ENCODE peak calls at places on chromosomes 13 and 19, in four cellular contexts. One of them, this sample, is unnamed.

GRCh38 chr19:39167461-39168257 is 29.1 kb upstream of the NCCRP1 start:
- DNase-seq in PC-3: peak; percentile 60
- DNase-seq in neural progenitor cell: no peak
- DNase-seq in keratinocyte: no peak
- DNase-seq in this sample: peak; percentile 78

GRCh38 chr13:69423844-69424243 is 683.8 kb upstream of the ATXN8OS start:
- DNase-seq in PC-3: no peak
- DNase-seq in neural progenitor cell: peak; percentile 11
- DNase-seq in keratinocyte: no peak
- DNase-seq in this sample: no peak

GRCh38 chr13:31073859-31074718 is 87.6 kb downstream of the HSPH1 start:
- DNase-seq in PC-3: no peak
- DNase-seq in neural progenitor cell: peak; percentile 20
- DNase-seq in keratinocyte: no peak
- DNase-seq in this sample: peak; percentile 43

GRCh38 chr13:67410645-67411044 is 180.5 kb upstream of the PCDH9 start:
- DNase-seq in PC-3: no peak
- DNase-seq in neural progenitor cell: peak; percentile 41
- DNase-seq in keratinocyte: no peak
- DNase-seq in this sample: no peak

GRCh38 chr19:1045247-1045603 is 5.3 kb downstream of the ABCA7 start:
- DNase-seq in PC-3: peak; percentile 66
- DNase-seq in neural progenitor cell: peak; percentile 60
- DNase-seq in keratinocyte: no peak
- DNase-seq in this sample: peak; percentile 87

GRCh38 chr19:55350620-55351315 is 3.8 kb downstream of the COX6B2 start:
- DNase-seq in PC-3: no peak
- DNase-seq in neural progenitor cell: no peak
- DNase-seq in keratinocyte: no peak
- DNase-seq in this sample: no peak

GRCh38 chr13:113821847-113822246 is 42.0 kb downstream of the GAS6 start:
- DNase-seq in PC-3: no peak
- DNase-seq in neural progenitor cell: no peak
- DNase-seq in keratinocyte: no peak
- DNase-seq in this sample: no peak

GRCh38 chr13:44819245-44819644 is 170.0 kb downstream of the NUFIP1 start:
- DNase-seq in PC-3: peak; percentile 84
- DNase-seq in neural progenitor cell: no peak
- DNase-seq in keratinocyte: peak; percentile 58
- DNase-seq in this sample: peak; percentile 43

GRCh38 chr19:4208385-4209094 is 20.8 kb upstream of the EBI3 start:
- DNase-seq in PC-3: peak; percentile 50
- DNase-seq in neural progenitor cell: peak; percentile 54
- DNase-seq in keratinocyte: no peak
- DNase-seq in this sample: peak; percentile 47

DNA sequence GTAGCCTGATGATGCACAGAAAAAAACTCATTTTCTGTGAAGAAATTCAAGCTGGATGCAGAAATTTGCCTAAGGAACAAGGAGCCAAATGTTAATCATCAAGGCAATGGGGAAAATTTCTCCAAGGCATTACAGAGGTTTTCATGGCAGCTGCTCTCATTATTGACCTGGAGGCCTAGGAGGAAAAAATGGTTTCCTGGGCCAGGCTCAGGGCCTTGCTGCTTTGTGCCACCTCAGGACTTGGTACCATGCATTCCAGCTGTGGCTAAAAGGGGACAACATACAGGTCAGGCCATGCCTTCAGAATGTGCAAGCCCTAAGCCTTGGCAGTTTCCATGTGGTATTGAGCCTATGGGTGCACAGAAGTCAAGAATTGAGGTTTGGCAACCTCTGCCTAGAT is 1320.1 kb upstream of the MIR17HG start:
- DNase-seq in PC-3: no peak
- DNase-seq in neural progenitor cell: no peak
- DNase-seq in keratinocyte: no peak
- DNase-seq in this sample: no peak
- TF ChIP-seq CTCF in PC-3: no peak
- TF ChIP-seq CTCF in neural progenitor cell: no peak
- TF ChIP-seq CTCF in keratinocyte: no peak
- TF ChIP-seq CTCF in this sample: no peak

DNA sequence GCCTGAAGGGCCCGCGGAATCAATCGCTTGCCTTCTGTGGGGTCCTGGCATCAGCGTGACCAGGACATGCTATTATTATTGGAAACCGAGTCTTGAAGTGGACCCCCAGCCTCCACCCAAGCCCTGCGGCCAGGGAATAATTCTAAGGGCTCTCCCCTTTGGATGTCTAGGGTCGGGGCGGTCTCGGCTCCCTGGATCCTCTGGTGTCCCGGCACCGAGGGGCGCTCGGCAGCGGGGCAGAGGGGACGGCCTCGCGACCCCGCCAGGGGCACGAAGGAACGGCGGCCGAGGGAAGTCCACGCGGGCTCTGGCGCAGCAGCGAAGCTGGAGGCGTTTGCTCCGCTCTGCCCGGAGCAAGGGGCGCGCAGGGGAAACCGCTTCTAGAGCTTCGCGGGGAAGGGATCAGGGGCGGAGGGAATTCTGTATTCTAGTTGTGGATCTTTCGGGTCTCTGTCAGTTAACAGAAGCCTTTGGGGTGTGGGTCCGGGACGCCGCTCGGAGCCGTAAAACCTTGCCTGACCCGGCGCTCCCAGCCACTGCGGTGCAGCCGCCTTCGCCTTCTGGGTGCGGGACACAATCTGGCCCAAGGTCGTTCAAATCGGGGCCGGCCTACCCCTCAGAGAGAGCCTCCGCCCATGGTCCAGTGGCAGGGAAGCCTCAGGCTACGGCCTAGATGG is 118.2 kb downstream of the KCNRG start:
- DNase-seq in PC-3: no peak
- DNase-seq in neural progenitor cell: peak; percentile 49
- DNase-seq in keratinocyte: no peak
- DNase-seq in this sample: no peak
- TF ChIP-seq EZH2 in PC-3: no peak
- TF ChIP-seq EZH2 in neural progenitor cell: peak; percentile 95
- TF ChIP-seq EZH2 in keratinocyte: no peak
- TF ChIP-seq EZH2 in this sample: no peak

GRCh38 chr13:33445476-33445875 is 159.9 kb upstream of the STARD13 start:
- DNase-seq in PC-3: peak; percentile 60
- DNase-seq in neural progenitor cell: no peak
- DNase-seq in keratinocyte: no peak
- DNase-seq in this sample: no peak

GRCh38 chr13:33435207-33435606 is 149.7 kb upstream of the STARD13 start:
- DNase-seq in PC-3: no peak
- DNase-seq in neural progenitor cell: no peak
- DNase-seq in keratinocyte: no peak
- DNase-seq in this sample: no peak

GRCh38 chr13:33446821-33447481 is 161.4 kb upstream of the STARD13 start:
- DNase-seq in PC-3: peak; percentile 75
- DNase-seq in neural progenitor cell: no peak
- DNase-seq in keratinocyte: peak; percentile 35
- DNase-seq in this sample: peak; percentile 33

GRCh38 chr13:33445024-33445423 is 159.5 kb upstream of the STARD13 start:
- DNase-seq in PC-3: peak; percentile 36
- DNase-seq in neural progenitor cell: no peak
- DNase-seq in keratinocyte: no peak
- DNase-seq in this sample: peak; percentile 86

DNA sequence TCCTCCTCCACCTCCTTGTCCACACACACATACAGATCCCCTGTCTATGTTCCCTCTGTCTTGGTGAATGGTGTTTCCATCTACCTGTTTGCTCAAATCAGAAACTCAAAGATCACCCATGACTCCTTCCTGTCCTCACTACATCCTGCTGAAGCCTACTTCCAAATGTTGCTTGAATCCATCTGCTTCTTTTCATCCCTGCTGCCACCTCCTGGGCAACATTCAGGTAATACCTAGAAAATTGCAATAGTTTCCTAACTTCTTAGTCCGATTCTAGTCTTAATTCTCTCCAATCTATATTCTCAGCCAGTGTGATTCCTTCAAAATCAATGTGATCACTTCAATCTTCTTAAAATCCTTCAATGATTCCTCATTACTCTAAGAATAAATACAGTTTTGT is 155.5 kb upstream of the STARD13 start:
- DNase-seq in PC-3: peak; percentile 60
- DNase-seq in neural progenitor cell: peak; percentile 44
- DNase-seq in keratinocyte: no peak
- DNase-seq in this sample: no peak
- TF ChIP-seq CTCF in PC-3: peak; percentile 64
- TF ChIP-seq CTCF in neural progenitor cell: peak; percentile 52
- TF ChIP-seq CTCF in keratinocyte: peak; percentile 49
- TF ChIP-seq CTCF in this sample: peak; percentile 55

DNA sequence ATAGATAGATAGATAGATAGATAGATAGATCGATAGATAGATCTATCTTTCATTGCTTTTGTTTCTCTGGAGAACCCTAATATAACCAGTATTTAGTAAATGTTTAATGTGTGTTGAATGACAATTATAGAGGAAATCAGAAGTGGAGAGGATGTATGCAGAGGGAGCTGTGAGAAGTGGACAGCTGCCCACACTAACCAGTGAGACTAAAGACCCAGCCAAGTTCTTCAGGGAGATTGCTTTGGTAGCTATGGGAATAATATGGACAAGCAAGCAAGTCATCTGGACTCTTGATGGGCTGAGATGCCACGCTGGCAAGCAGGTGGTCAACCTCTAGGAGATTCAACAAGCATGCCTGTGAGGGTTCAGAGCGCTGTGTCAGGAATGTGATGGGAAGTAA is 14.9 kb upstream of the INTS6 start:
- DNase-seq in PC-3: no peak
- DNase-seq in neural progenitor cell: no peak
- DNase-seq in keratinocyte: no peak
- DNase-seq in this sample: no peak
- TF ChIP-seq EZH2 in PC-3: no peak
- TF ChIP-seq EZH2 in neural progenitor cell: no peak
- TF ChIP-seq EZH2 in keratinocyte: no peak
- TF ChIP-seq EZH2 in this sample: no peak

GRCh38 chr13:112637017-112637801 is 49.3 kb upstream of the TUBGCP3 start:
- DNase-seq in PC-3: no peak
- DNase-seq in neural progenitor cell: no peak
- DNase-seq in keratinocyte: no peak
- DNase-seq in this sample: no peak

GRCh38 chr13:112634102-112634501 is 46.1 kb upstream of the TUBGCP3 start:
- DNase-seq in PC-3: no peak
- DNase-seq in neural progenitor cell: no peak
- DNase-seq in keratinocyte: no peak
- DNase-seq in this sample: no peak

GRCh38 chr13:112638157-112638750 is 50.3 kb upstream of the TUBGCP3 start:
- DNase-seq in PC-3: peak; percentile 6
- DNase-seq in neural progenitor cell: no peak
- DNase-seq in keratinocyte: no peak
- DNase-seq in this sample: no peak

GRCh38 chr13:112635323-112635722 is 47.4 kb upstream of the TUBGCP3 start:
- DNase-seq in PC-3: no peak
- DNase-seq in neural progenitor cell: no peak
- DNase-seq in keratinocyte: no peak
- DNase-seq in this sample: no peak

GRCh38 chr13:112636401-112636975 is 48.5 kb upstream of the TUBGCP3 start:
- DNase-seq in PC-3: no peak
- DNase-seq in neural progenitor cell: no peak
- DNase-seq in keratinocyte: no peak
- DNase-seq in this sample: no peak
- TF ChIP-seq CTCF in PC-3: no peak
- TF ChIP-seq CTCF in neural progenitor cell: no peak
- TF ChIP-seq CTCF in keratinocyte: no peak
- TF ChIP-seq CTCF in this sample: no peak

DNA sequence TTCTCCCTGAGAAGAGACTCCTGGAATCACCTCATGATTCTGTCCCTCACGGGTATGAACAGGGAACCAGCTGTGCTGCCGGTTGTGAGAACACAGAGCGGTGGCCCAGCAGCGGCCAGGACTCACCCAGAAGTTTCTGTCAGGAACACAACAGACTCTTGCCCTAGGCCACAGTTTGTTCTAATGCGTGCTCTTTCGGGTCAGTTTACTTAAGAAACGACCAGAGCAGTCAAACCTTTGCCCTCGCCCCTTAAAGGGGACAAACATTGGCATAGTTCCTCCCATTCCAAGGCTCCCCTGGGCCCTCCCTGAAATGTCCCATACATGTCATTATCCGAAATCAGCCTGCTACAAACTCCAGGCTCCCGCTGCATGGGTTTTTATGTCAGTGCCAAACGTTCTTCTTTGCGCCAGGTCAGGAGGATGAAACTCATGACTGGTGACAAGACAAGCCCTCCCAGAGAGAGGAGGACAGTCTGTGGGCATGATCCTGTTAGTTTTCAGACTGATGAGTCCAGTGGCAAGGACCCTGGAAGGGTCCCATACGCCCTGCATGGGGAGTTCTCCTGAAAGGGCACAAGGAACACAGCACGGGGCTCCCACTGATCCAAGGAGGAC is 18.3 kb downstream of the ZIC5 start:
- DNase-seq in PC-3: no peak
- DNase-seq in neural progenitor cell: no peak
- DNase-seq in keratinocyte: no peak
- DNase-seq in this sample: no peak
- TF ChIP-seq EZH2 in PC-3: no peak
- TF ChIP-seq EZH2 in neural progenitor cell: no peak
- TF ChIP-seq EZH2 in keratinocyte: no peak
- TF ChIP-seq EZH2 in this sample: no peak

DNA sequence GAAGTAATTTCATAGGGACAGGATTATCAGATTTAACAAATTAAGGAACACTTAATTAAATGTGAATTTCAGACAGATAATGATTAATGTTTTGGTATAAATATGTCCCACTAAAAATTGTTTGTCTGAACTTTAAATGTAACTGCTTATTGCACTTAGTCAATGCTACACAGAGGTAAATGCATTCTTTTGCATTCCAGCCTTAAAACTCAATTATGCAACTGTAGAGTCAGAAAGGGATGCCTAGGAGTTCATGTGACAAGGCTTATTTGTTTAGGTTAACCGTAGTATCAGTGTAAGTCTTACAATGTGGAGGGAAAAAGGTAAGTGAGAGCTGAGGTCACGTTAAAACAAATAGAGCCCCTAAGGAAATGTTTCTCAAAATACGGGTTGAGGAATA is 347.2 kb upstream of the ARGLU1 start:
- DNase-seq in PC-3: no peak
- DNase-seq in neural progenitor cell: no peak
- DNase-seq in keratinocyte: no peak
- DNase-seq in this sample: peak; percentile 74
- TF ChIP-seq CTCF in PC-3: no peak
- TF ChIP-seq CTCF in neural progenitor cell: no peak
- TF ChIP-seq CTCF in keratinocyte: no peak
- TF ChIP-seq CTCF in this sample: no peak

GRCh38 chr13:94706854-94707399 is 5.4 kb downstream of the SOX21 start:
- DNase-seq in PC-3: no peak
- DNase-seq in neural progenitor cell: peak; percentile 96
- DNase-seq in keratinocyte: no peak
- DNase-seq in this sample: no peak
- TF ChIP-seq EZH2 in PC-3: no peak
- TF ChIP-seq EZH2 in neural progenitor cell: no peak
- TF ChIP-seq EZH2 in keratinocyte: no peak
- TF ChIP-seq EZH2 in this sample: no peak

This sample was measured in PC-9.